ENCODE peak calls at places on chromosome 12, in five cellular contexts. V, G, M, E and R are unnamed samples.

GRCh38 chr12:1373887-1374286 is 220.5 kb downstream of the FBXL14 start:
- DNase-seq in V (peak), E (no peak), G (no peak), M (no peak), R (peak)

GRCh38 chr12:92290881-92291280 is 145.2 kb upstream of the BTG1 start:
- DNase-seq in G (no peak), M (no peak), E (no peak), V (peak), R (peak)

GRCh38 chr12:95396849-95397498 is 77.0 kb upstream of the METAP2 start:
- DNase-seq in M (no peak), E (no peak), G (no peak), V (peak), R (peak)

GRCh38 chr12:107319536-107320030 is 226.2 kb upstream of the CRY1 start:
- DNase-seq in G (peak), E (no peak), V (no peak), M (peak), R (no peak)

GRCh38 chr12:87772401-87772800 is 256.8 kb downstream of the C12orf50 start:
- DNase-seq in G (no peak), E (no peak), V (no peak), M (no peak), R (no peak)

GRCh38 chr12:4738541-4738940 is 18.3 kb downstream of the GALNT8 start:
- DNase-seq in M (no peak), E (no peak), V (no peak), G (no peak), R (no peak)

GRCh38 chr12:123089125-123089524 is 61.8 kb downstream of the PITPNM2 start:
- DNase-seq in E (no peak), G (no peak), M (no peak), V (no peak), R (no peak)

GRCh38 chr12:88495031-88495430 is 85.2 kb downstream of the KITLG start:
- DNase-seq in G (no peak), E (no peak), M (no peak), V (no peak), R (no peak)

GRCh38 chr12:124557518-124558223 is 9.7 kb downstream of the NCOR2 start:
- DNase-seq in E (no peak), G (no peak), M (peak), V (no peak), R (no peak)

GRCh38 chr12:119179335-119180021 is 747 bp downstream of the HSPB8 start:
- DNase-seq in V (peak), M (peak), G (no peak), E (peak), R (peak)

GRCh38 chr12:28027328-28027727 is 54.8 kb upstream of the PTHLH start:
- DNase-seq in E (no peak), G (no peak), V (peak), M (peak), R (no peak)

GRCh38 chr12:72273851-72274284 is 1.7 kb downstream of the TRHDE start:
- DNase-seq in V (peak), G (no peak), M (no peak), E (no peak), R (no peak)

GRCh38 chr12:98174410-98174809 is 341.0 kb upstream of the TMPO start:
- DNase-seq in V (no peak), E (no peak), G (no peak), M (no peak), R (no peak)

GRCh38 chr12:123492290-123492689 is 34.4 kb downstream of the SNRNP35 start:
- DNase-seq in E (no peak), G (no peak), V (no peak), M (no peak), R (no peak)

GRCh38 chr12:47855502-47855901 is 35.8 kb upstream of the HDAC7 start:
- DNase-seq in M (no peak), G (no peak), V (no peak), E (no peak), R (no peak)

GRCh38 chr12:51721281-51721940 is 127.1 kb downstream of the FIGNL2 start:
- DNase-seq in M (peak), E (peak), G (peak), V (peak), R (no peak)

GRCh38 chr12:79409562-79409961 is 281.2 kb downstream of the PAWR start:
- DNase-seq in E (no peak), M (peak), V (peak), G (no peak), R (peak)

GRCh38 chr12:32053881-32054624 is 52.6 kb upstream of the BICD1 start:
- DNase-seq in V (no peak), M (no peak), G (no peak), E (no peak), R (peak)

GRCh38 chr12:113211160-113211559 is 10.1 kb upstream of the TPCN1 start:
- DNase-seq in G (no peak), E (no peak), V (no peak), M (no peak), R (no peak)

GRCh38 chr12:1115471-1116242 is 124.6 kb downstream of the ERC1 start:
- DNase-seq in V (peak), G (no peak), M (peak), E (no peak), R (peak)

GRCh38 chr12:23921099-23921846 is 28.2 kb downstream of the SOX5 start:
- DNase-seq in V (no peak), E (no peak), G (no peak), M (no peak), R (no peak)

GRCh38 chr12:3132636-3133409 is 55.6 kb downstream of the TSPAN9 start:
- DNase-seq in G (no peak), V (peak), M (peak), E (no peak), R (peak)